ENCODE peak calls at places on chromosomes 12 and 14, in eight cellular contexts. P is head of caudate nucleus; Y is activated CD4-positive, alpha-beta T cell treated with anti-CD3 and anti-CD28 coated beads, Interleukin-2, amount 50 U/mL, for 1 hour; H is astrocyte of the spinal cord; J is HTR-8/SVneo; W is NCI-H510A; G is stimulated activated CD8-positive, alpha-beta memory T cell treated with anti-CD3 and anti-CD28 coated beads, Interleukin-2, amount 100 ng/mL, for 1 hour; M is NCI-H2029. F is an unnamed sample.

GRCh38 chr14:105859717-105860614 is 333.6 kb downstream of the TMEM121 start:
- DNase-seq in J (no peak), M (no peak), P (peak), Y (peak), W (no peak), H (no peak), G (no peak), F (no peak)

GRCh38 chr12:53100466-53101151 is 2.7 kb upstream of the SOAT2 start:
- DNase-seq in Y (no peak), M (no peak), G (no peak), H (no peak), W (no peak), P (no peak), J (no peak), F (no peak)

GRCh38 chr14:77109656-77110055 is 11.6 kb downstream of the CIPC start:
- DNase-seq in M (no peak), W (no peak), J (no peak), Y (no peak), H (no peak), G (no peak), P (no peak), F (no peak)

GRCh38 chr14:104898870-104899510 is 25.7 kb upstream of the PLD4 start:
- DNase-seq in H (no peak), M (no peak), W (no peak), Y (no peak), G (no peak), P (no peak), J (no peak), F (no peak)

GRCh38 chr12:66066071-66066928 is 64.2 kb downstream of the LLPH start:
- DNase-seq in M (no peak), H (peak), G (no peak), P (no peak), Y (no peak), J (no peak), W (peak), F (no peak)

GRCh38 chr12:112091563-112091962 is 17.0 kb downstream of the NAA25 start:
- DNase-seq in Y (no peak), G (no peak), J (no peak), W (no peak), H (no peak), P (no peak), M (no peak), F (no peak)

GRCh38 chr14:104385189-104386135 is 194.1 kb upstream of the C14orf180 start:
- DNase-seq in Y (no peak), P (no peak), M (no peak), G (no peak), W (no peak), J (no peak), H (no peak), F (no peak)

GRCh38 chr12:47080725-47081502 is 1.2 kb upstream of the AMIGO2 start:
- DNase-seq in J (no peak), Y (peak), M (peak), G (peak), P (no peak), H (peak), W (peak), F (peak)

GRCh38 chr14:54192610-54193009 is 204.2 kb upstream of the CDKN3 start:
- DNase-seq in J (no peak), P (no peak), M (no peak), Y (no peak), G (no peak), H (no peak), W (no peak), F (no peak)

GRCh38 chr14:26765768-26766550 is 168.1 kb upstream of the NOVA1 start:
- DNase-seq in M (no peak), W (no peak), G (no peak), Y (no peak), J (peak), H (peak), P (no peak), F (peak)

GRCh38 chr12:45415393-45415817 is 199.5 kb downstream of the ANO6 start:
- DNase-seq in W (no peak), J (peak), M (no peak), G (no peak), Y (no peak), H (peak), P (no peak), F (no peak)

GRCh38 chr14:103072595-103073366 is 11.2 kb upstream of the LBHD2 start:
- DNase-seq in G (no peak), P (no peak), Y (no peak), M (no peak), W (no peak), J (no peak), H (no peak), F (no peak)

GRCh38 chr12:87439990-87440827 is 589.0 kb downstream of the C12orf50 start:
- DNase-seq in J (peak), M (no peak), H (peak), W (no peak), G (no peak), Y (no peak), P (no peak), F (no peak)

GRCh38 chr12:124556896-124557501 is 10.4 kb downstream of the NCOR2 start:
- DNase-seq in H (no peak), P (no peak), W (no peak), G (no peak), Y (no peak), J (no peak), M (no peak), F (no peak)

GRCh38 chr14:104894331-104895206 is 29.5 kb downstream of the CEP170B start:
- DNase-seq in Y (no peak), J (no peak), M (no peak), H (no peak), W (no peak), P (peak), G (no peak), F (no peak)

GRCh38 chr14:94485944-94486841 is 10.2 kb upstream of the SERPINA9 start:
- DNase-seq in J (peak), G (peak), M (peak), Y (peak), W (no peak), H (peak), P (peak), F (peak)

GRCh38 chr12:49301759-49302158 is 6.8 kb downstream of the PRPH start:
- DNase-seq in H (no peak), Y (no peak), W (no peak), P (no peak), M (no peak), G (no peak), J (no peak), F (no peak)

GRCh38 chr12:52055781-52056711 is 4.8 kb downstream of the NR4A1 start:
- DNase-seq in G (peak), W (no peak), J (no peak), H (no peak), P (peak), M (no peak), Y (peak), F (no peak)

GRCh38 chr12:26195641-26196423 is 459 bp downstream of the SSPN start:
- DNase-seq in P (peak), Y (no peak), H (peak), J (peak), M (no peak), W (no peak), G (no peak), F (no peak)

GRCh38 chr12:114405449-114406271 is at the start of gene TBX5:
- DNase-seq in W (peak), P (no peak), J (no peak), H (no peak), Y (no peak), M (no peak), G (no peak), F (no peak)

GRCh38 chr14:72608391-72609204 is 285.3 kb downstream of the DPF3 start:
- DNase-seq in Y (no peak), J (peak), H (peak), W (no peak), G (no peak), P (no peak), M (no peak), F (no peak)

GRCh38 chr12:5267603-5268423 is 164.1 kb upstream of the NTF3 start:
- DNase-seq in P (no peak), G (no peak), H (peak), J (no peak), M (no peak), W (no peak), Y (no peak), F (no peak)

GRCh38 chr12:113203852-113204760 is 17.2 kb upstream of the TPCN1 start:
- DNase-seq in W (no peak), Y (no peak), G (no peak), H (no peak), M (no peak), P (no peak), J (no peak), F (no peak)

GRCh38 chr12:87117516-87117915 is 861.3 kb upstream of the MGAT4C start:
- DNase-seq in H (no peak), W (no peak), P (no peak), J (no peak), Y (no peak), G (no peak), M (no peak), F (peak)

GRCh38 chr12:50514526-50515276 is 9.9 kb downstream of the DIP2B start:
- DNase-seq in Y (no peak), H (no peak), M (no peak), G (no peak), P (no peak), W (no peak), J (no peak), F (no peak)